ENCODE peak calls at places on chromosomes 16 and 17, in five cellular contexts. Y is NCI-H1436, B is spleen, R is AG08395, V is KG1. D is an unnamed sample.

GRCh38 chr16:79358188-79358587 is 242.3 kb downstream of the MAF start:
- DNase-seq in V (no peak), R (no peak), Y (no peak), B (no peak), D (no peak)

GRCh38 chr17:20114466-20114865 is 105.3 kb downstream of the SPECC1 start:
- DNase-seq in R (no peak), B (no peak), V (no peak), Y (no peak), D (peak)

GRCh38 chr17:7611635-7612293 is 2.9 kb downstream of the FXR2 start:
- DNase-seq in Y (no peak), B (no peak), V (no peak), R (no peak), D (no peak)

GRCh38 chr16:81521141-81521626 is 76.6 kb downstream of the CMIP start:
- DNase-seq in V (no peak), B (peak), Y (no peak), R (no peak), D (no peak)

GRCh38 chr16:813204-813915 is 12.8 kb upstream of the GNG13 start:
- DNase-seq in R (peak), Y (no peak), B (no peak), V (no peak), D (peak)

GRCh38 chr16:85392756-85393673 is 220.1 kb upstream of the GSE1 start:
- DNase-seq in R (no peak), Y (no peak), B (peak), V (no peak), D (no peak)

GRCh38 chr16:19696312-19696711 is 21.7 kb downstream of the KNOP1 start:
- DNase-seq in V (no peak), B (peak), Y (peak), R (peak), D (peak)

GRCh38 chr17:56795510-56795909 is 38.2 kb downstream of the C17orf67 start:
- DNase-seq in R (no peak), B (no peak), Y (no peak), V (no peak), D (no peak)

GRCh38 chr16:85616608-85617311 is 3.6 kb downstream of the GSE1 start:
- DNase-seq in B (peak), V (peak), Y (no peak), R (no peak), D (no peak)

GRCh38 chr16:48538746-48539484 is 71.1 kb downstream of the N4BP1 start:
- DNase-seq in R (no peak), V (no peak), Y (no peak), B (no peak), D (no peak)

D was measured in cardiac fibroblast.